ENCODE peak calls at places on chromosomes 11 and 22, in six cellular contexts. X, D, M, F, G and Q are unnamed samples.
A peak's percentile ranks its signal among the peaks of the same experiment; 100 is the strongest.

GRCh38 chr22:44351685-44352377 is 39.1 kb upstream of the SHISAL1 start:
- DNase-seq in X (no peak), D (peak; percentile 42), M (no peak), F (no peak), G (no peak), Q (no peak)

GRCh38 chr11:119188887-119189286 is 3.6 kb downstream of the NHERF4 start:
- DNase-seq in X (no peak), D (no peak), M (no peak), F (no peak), G (peak; percentile 24), Q (no peak)

GRCh38 chr11:82864268-82864667 is 36.0 kb downstream of the PRCP start:
- DNase-seq in X (peak; percentile 77), D (peak; percentile 33), M (no peak), F (no peak), G (peak; percentile 77), Q (peak; percentile 36)

GRCh38 chr22:32699686-32700085 is 101.8 kb upstream of the TIMP3 start:
- DNase-seq in X (no peak), D (no peak), M (no peak), F (no peak), G (no peak), Q (no peak)

GRCh38 chr11:77542296-77542695 is 47.5 kb upstream of the AQP11 start:
- DNase-seq in X (no peak), D (no peak), M (no peak), F (no peak), G (no peak), Q (no peak)

GRCh38 chr22:45775569-45776312 is 104.1 kb downstream of the ATXN10 start:
- DNase-seq in X (no peak), D (no peak), M (no peak), F (no peak), G (no peak), Q (no peak)

GRCh38 chr11:83583953-83584352 is 297.8 kb upstream of the CCDC90B start:
- DNase-seq in X (no peak), D (no peak), M (no peak), F (no peak), G (no peak), Q (no peak)

GRCh38 chr11:44309483-44310197 is at the start of gene ALX4:
- DNase-seq in X (no peak), D (peak; percentile 72), M (peak; percentile 77), F (no peak), G (no peak), Q (peak; percentile 28)

GRCh38 chr11:64687641-64688533 is 35.1 kb downstream of the NRXN2 start:
- DNase-seq in X (no peak), D (no peak), M (no peak), F (no peak), G (no peak), Q (no peak)

GRCh38 chr11:111797145-111797581 is 31.0 kb upstream of the PPP2R1B start:
- DNase-seq in X (no peak), D (no peak), M (no peak), F (no peak), G (no peak), Q (peak; percentile 98)

GRCh38 chr11:12541588-12542151 is 132.6 kb upstream of the TEAD1 start:
- DNase-seq in X (no peak), D (no peak), M (no peak), F (no peak), G (no peak), Q (no peak)

GRCh38 chr11:12540075-12540685 is 134.0 kb upstream of the TEAD1 start:
- DNase-seq in X (no peak), D (no peak), M (no peak), F (no peak), G (no peak), Q (no peak)

GRCh38 chr11:12539570-12539969 is 134.7 kb upstream of the TEAD1 start:
- DNase-seq in X (no peak), D (no peak), M (no peak), F (no peak), G (no peak), Q (no peak)

GRCh38 chr11:12542186-12542935 is 131.9 kb upstream of the TEAD1 start:
- DNase-seq in X (no peak), D (no peak), M (peak; percentile 39), F (no peak), G (no peak), Q (no peak)

GRCh38 chr11:12540913-12541587 is 133.2 kb upstream of the TEAD1 start:
- DNase-seq in X (no peak), D (no peak), M (peak; percentile 43), F (no peak), G (no peak), Q (no peak)
- TF ChIP-seq CTCF in X (no peak), D (peak; percentile 37), M (no peak), F (peak; percentile 20), G (no peak), Q (no peak)

GRCh38 chr11:6319879-6320410 is 356 bp downstream of the CAVIN3 start:
- DNase-seq in X (peak; percentile 91), D (peak; percentile 74), M (no peak), F (peak; percentile 57), G (peak; percentile 95), Q (no peak)
- H3K4me3 ChIP-seq in X (peak overlapping the region; percentile 39), D (peak overlapping the region; percentile 21), M (peak overlapping the region; percentile 60), F (peak overlapping the region; percentile 76), G (peak overlapping the region; percentile 76), Q (no peak overlapping the region)

DNA sequence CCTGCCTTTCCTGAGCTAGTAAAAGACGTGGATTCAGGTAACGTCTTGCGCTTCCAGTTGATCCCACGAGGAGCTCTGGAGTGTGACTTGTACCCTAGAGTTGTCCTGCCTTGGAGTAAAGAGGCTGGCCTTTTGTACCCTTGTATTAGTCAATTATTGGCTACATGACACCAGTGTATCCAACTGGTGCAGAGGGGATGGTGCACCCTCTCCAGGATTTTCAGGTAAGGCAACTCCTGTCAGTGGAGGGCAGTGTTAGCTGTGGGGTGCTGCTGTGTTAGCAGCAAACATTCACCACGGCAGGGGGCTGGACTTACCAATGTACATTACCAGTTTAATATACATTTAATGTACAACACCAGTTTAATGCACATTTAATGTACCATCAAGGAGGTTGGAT is 233.5 kb downstream of the MIAT start:
- DNase-seq in X (no peak), D (peak; percentile 23), M (peak; percentile 48), F (no peak), G (no peak), Q (no peak)
- TF ChIP-seq CTCF in X (no peak), D (no peak), M (peak; percentile 51), F (no peak), G (no peak), Q (no peak)

GRCh38 chr11:33830903-33831648 is 56.8 kb upstream of the FBXO3 start:
- DNase-seq in X (no peak), D (no peak), M (no peak), F (no peak), G (no peak), Q (no peak)

GRCh38 chr11:33832676-33833075 is 58.4 kb upstream of the FBXO3 start:
- DNase-seq in X (no peak), D (no peak), M (no peak), F (no peak), G (no peak), Q (no peak)

GRCh38 chr11:33829430-33830141 is 55.3 kb upstream of the FBXO3 start:
- DNase-seq in X (peak; percentile 51), D (peak; percentile 67), M (peak; percentile 79), F (no peak), G (no peak), Q (peak; percentile 43)

GRCh38 chr11:33827206-33827605 is 52.9 kb upstream of the FBXO3 start:
- DNase-seq in X (no peak), D (no peak), M (no peak), F (no peak), G (no peak), Q (no peak)

DNA sequence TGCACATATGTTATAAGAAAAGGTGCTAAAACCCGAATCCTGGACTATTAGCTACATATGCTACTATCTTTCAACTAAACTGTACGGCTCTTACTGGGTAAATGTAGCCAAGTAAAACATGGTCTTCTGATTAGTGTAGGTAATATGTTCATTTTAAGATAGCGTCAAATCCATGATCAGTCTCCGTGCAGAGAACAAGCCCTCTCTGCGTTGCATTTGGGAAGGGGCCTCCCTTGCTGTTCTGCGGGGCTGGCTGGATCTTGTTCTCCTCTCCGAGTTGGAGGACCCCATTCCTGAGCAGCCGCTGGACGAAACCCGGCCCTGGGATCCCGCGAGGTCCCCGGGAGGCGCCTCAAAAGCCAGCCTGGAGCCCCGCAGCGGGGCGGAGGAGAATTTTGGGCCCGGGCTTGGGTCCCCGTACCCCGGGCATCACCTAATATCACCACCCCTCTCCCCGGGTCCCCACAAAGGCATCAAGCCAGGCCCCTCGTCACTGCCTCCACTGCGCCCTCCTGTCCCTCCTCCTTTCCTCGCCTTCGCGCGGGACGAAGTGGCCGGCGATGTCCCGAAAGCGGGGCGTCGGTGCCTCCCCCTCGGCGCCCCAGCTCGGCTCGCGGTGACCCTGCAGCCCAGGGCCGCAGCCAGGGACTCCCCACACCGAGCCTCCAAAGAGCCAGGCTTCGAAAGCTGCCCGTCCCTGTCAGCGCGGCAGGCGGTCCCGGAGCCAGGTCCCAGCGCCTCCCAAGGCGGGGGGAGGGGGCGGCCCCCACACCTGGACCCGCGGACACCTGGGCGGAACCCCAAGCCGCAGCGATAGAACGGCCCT is 54.5 kb upstream of the FBXO3 start:
- DNase-seq in X (no peak), D (peak; percentile 18), M (peak; percentile 67), F (no peak), G (no peak), Q (no peak)
- H3K4me3 ChIP-seq in X (peak overlapping the region; percentile 15), D (peak overlapping the region; percentile 29), M (peak overlapping the region; percentile 55), F (peak overlapping the region; percentile 66), G (peak overlapping the region; percentile 48), Q (peak overlapping the region; percentile 39)

GRCh38 chr11:837189-837989 is 4.6 kb downstream of the CD151 start:
- DNase-seq in X (no peak), D (no peak), M (no peak), F (no peak), G (peak; percentile 51), Q (no peak)

GRCh38 chr11:839280-839623 is 3.1 kb downstream of the POLR2L start:
- DNase-seq in X (no peak), D (no peak), M (no peak), F (no peak), G (no peak), Q (no peak)

GRCh38 chr11:837990-838307 is 4.4 kb downstream of the POLR2L start:
- DNase-seq in X (no peak), D (no peak), M (no peak), F (no peak), G (no peak), Q (no peak)

GRCh38 chr11:839875-840617 is 2.3 kb downstream of the POLR2L start:
- DNase-seq in X (no peak), D (no peak), M (no peak), F (no peak), G (no peak), Q (no peak)

GRCh38 chr11:838441-839279 is 3.7 kb downstream of the POLR2L start:
- DNase-seq in X (no peak), D (no peak), M (no peak), F (no peak), G (no peak), Q (no peak)
- TF ChIP-seq CTCF in X (no peak), D (peak; percentile 28), M (no peak), F (no peak), G (peak; percentile 13), Q (no peak)

DNA sequence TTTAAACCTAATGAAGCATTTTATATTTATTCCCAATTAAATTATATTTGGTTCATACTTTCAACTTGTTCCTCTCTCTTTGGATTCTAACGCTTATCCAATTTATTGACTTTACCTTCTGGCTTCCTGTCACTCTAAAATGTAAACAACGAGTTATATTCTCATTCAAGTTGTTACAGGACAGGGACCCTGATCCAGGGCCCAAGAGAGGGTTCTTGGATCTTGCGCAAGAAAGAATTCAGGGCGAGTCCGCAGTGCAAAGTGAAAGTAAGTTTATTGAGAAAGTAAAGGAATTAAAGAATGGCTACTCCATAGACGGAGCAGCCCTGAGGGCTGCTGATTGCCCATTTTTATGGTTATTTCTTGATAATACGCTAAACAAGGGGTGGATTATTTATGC is 405.6 kb upstream of the API5 start:
- DNase-seq in X (no peak), D (no peak), M (no peak), F (no peak), G (no peak), Q (no peak)
- H3K4me3 ChIP-seq in X (no peak overlapping the region), D (no peak overlapping the region), M (no peak overlapping the region), F (no peak overlapping the region), G (no peak overlapping the region), Q (peak overlapping the region; percentile 20)